ENCODE peak calls at places on chromosomes 11 and 22, in five cellular contexts. S is right cardiac atrium; H is stimulated activated CD4-positive, alpha-beta T cell treated with anti-CD3 and anti-CD28 coated beads, Interleukin-2, amount 100 ng/mL, for 48 hours; F is activated CD4-positive, alpha-beta T cell treated with anti-CD3 and anti-CD28 coated beads for 24 hours; T is KBM-7. Z is an unnamed sample.

GRCh38 chr11:109708184-109708583 is 286.2 kb downstream of the C11orf87 start:
- DNase-seq in H (no peak), F (no peak), S (no peak), T (no peak), Z (no peak)

GRCh38 chr11:75596914-75597313 is 34.9 kb downstream of the SERPINH1 start:
- DNase-seq in S (no peak), F (no peak), H (no peak), T (no peak), Z (no peak)

GRCh38 chr22:48979482-48979881 is 848.2 kb downstream of the BRD1 start:
- DNase-seq in T (peak), S (no peak), H (no peak), F (no peak), Z (no peak)

GRCh38 chr22:31263896-31264295 is 28.4 kb downstream of the PIK3IP1 start:
- DNase-seq in S (no peak), T (no peak), H (no peak), F (no peak), Z (no peak)

GRCh38 chr22:19875061-19875530 is 20.4 kb upstream of the GNB1L start:
- DNase-seq in F (no peak), T (no peak), S (peak), H (no peak), Z (no peak)

GRCh38 chr22:25120093-25120561 is 79.5 kb upstream of the CRYBB3 start:
- DNase-seq in S (no peak), H (no peak), F (no peak), T (no peak), Z (no peak)

GRCh38 chr22:23035557-23036277 is 34.6 kb upstream of the GNAZ start:
- DNase-seq in H (no peak), S (no peak), T (no peak), F (no peak), Z (no peak)

GRCh38 chr11:13207665-13208594 is 69.7 kb upstream of the BMAL1 start:
- DNase-seq in S (peak), F (no peak), T (peak), H (no peak), Z (no peak)

GRCh38 chr11:60925685-60926267 is 1.5 kb downstream of the TMEM132A start:
- DNase-seq in S (no peak), T (no peak), H (no peak), F (no peak), Z (no peak)

GRCh38 chr11:87012089-87012488 is 25.6 kb upstream of the TMEM135 start:
- DNase-seq in F (no peak), H (no peak), T (no peak), S (no peak), Z (no peak)

GRCh38 chr11:113874096-113874919 is 1.1 kb downstream of the USP28 start:
- DNase-seq in F (no peak), H (no peak), T (no peak), S (no peak), Z (no peak)

GRCh38 chr11:62501432-62501891 is 45.1 kb downstream of the AHNAK start:
- DNase-seq in H (no peak), S (peak), F (no peak), T (no peak), Z (no peak)

GRCh38 chr22:46027219-46028068 is 50.5 kb upstream of the WNT7B start:
- DNase-seq in S (peak), F (no peak), T (no peak), H (no peak), Z (no peak)